ENCODE peak calls at places on chromosomes 1 and 21, in eight cellular contexts. V is esophagus muscularis mucosa, G is HCT116, Y is ovary, Z is heart left ventricle, F is endothelial cell of umbilical vein, T is transverse colon, I is IMR-90. J is an unnamed sample.

GRCh38 chr1:53860967-53861411 is 22.9 kb upstream of the NDC1 start:
- DNase-seq in V (no peak), G (peak; percentile 32), Y (no peak), Z (peak; percentile 33), F (peak; percentile 51), T (peak; percentile 24), I (peak; percentile 61), J (peak; percentile 45)

GRCh38 chr1:28577738-28578536 is 14.1 kb upstream of the RAB42 start:
- DNase-seq in V (no peak), G (no peak), Y (no peak), Z (no peak), F (no peak), T (no peak), I (no peak), J (no peak)

GRCh38 chr1:63414691-63415090 is 47.3 kb downstream of the ALG6 start:
- DNase-seq in V (no peak), G (no peak), Y (no peak), Z (no peak), F (no peak), T (no peak), I (no peak), J (no peak)

GRCh38 chr1:54353959-54354358 is 52.2 kb downstream of the SSBP3 start:
- DNase-seq in V (no peak), G (no peak), Y (no peak), Z (no peak), F (no peak), T (no peak), I (no peak), J (no peak)

GRCh38 chr1:24149854-24150227 is 6.9 kb upstream of the IL22RA1 start:
- DNase-seq in V (no peak), G (peak; percentile 48), Y (no peak), Z (peak; percentile 44), F (peak; percentile 45), T (peak; percentile 74), I (peak; percentile 69), J (no peak)

GRCh38 chr1:29933110-29933509 is 696.8 kb downstream of the PTPRU start:
- DNase-seq in V (no peak), G (no peak), Y (no peak), Z (no peak), F (no peak), T (no peak), I (no peak), J (no peak)

GRCh38 chr1:101664726-101665125 is 332.0 kb downstream of the OLFM3 start:
- DNase-seq in V (no peak), G (no peak), Y (no peak), Z (no peak), F (no peak), T (no peak), I (no peak), J (no peak)

GRCh38 chr21:42234464-42235241 is 15.7 kb downstream of the ABCG1 start:
- DNase-seq in V (no peak), G (no peak), Y (peak; percentile 73), Z (peak; percentile 73), F (peak; percentile 52), T (peak; percentile 85), I (peak; percentile 45), J (peak; percentile 79)

GRCh38 chr1:237341391-237341790 is 299.4 kb downstream of the RYR2 start:
- DNase-seq in V (no peak), G (no peak), Y (no peak), Z (no peak), F (no peak), T (no peak), I (no peak), J (no peak)

DNA sequence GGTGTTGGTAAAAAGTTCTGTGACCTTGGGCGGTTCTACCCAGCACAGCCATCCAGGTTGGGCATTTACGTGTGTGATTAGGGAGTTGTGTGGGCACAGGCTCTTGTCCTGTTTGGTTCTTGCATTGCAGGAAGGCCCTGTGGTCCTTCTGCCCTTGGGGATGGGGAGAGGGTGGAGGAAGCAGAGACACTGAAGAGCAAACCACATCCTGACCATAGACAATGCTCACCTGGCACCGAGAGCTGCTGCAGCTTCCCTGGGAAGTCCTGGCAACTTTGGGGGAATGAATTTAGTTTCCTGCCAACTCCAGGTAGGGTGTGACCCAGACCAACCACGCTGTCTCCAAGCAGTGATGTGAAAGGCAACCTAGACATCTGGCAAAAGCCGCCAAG is 25.7 kb downstream of the RNF187 start:
- DNase-seq in V (no peak), G (no peak), Y (no peak), Z (no peak), F (no peak), T (no peak), I (no peak), J (no peak)
- H3K27me3 ChIP-seq in V (no peaks in the 10 kb centered on the region), G (peaks cover 19% of the 10 kb centered on the region), Y (no peaks in the 10 kb centered on the region), Z (peaks cover 10% of the 10 kb centered on the region), F (peaks cover 19% of the 10 kb centered on the region), T (peaks cover 35% of the 10 kb centered on the region), I (peaks cover 51% of the 10 kb centered on the region), J (no peaks in the 10 kb centered on the region)

DNA sequence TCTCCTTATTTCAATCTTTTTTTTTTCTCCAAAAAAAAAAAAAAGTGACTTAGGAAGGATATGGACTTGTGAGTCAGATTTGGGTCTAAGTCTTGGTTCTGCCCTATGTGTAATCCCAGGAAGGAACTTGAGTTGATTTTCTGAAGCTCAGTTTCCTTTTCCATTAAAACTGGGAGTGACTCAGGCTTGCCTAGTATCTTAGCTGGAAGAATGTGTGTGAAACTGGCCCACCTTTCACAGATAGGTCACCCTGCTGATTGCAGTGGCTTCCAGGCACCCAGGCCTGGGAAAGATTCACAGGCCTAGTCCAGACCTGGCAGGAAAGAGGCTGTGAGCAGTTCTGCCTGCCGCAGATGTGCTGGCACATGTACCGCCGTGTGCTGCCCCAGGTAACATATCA is 218.3 kb upstream of the HOOK1 start:
- DNase-seq in V (no peak), G (no peak), Y (no peak), Z (peak; percentile 50), F (peak; percentile 98), T (no peak), I (peak; percentile 95), J (peak; percentile 57)
- TF ChIP-seq POLR2A in V (no peak), G (no peak), Y (no peak), Z (no peak), F (no peak), T (no peak), I (no peak), J (no peak)

GRCh38 chr1:67735220-67735619 is 50.2 kb downstream of the GADD45A start:
- DNase-seq in V (no peak), G (no peak), Y (no peak), Z (no peak), F (no peak), T (no peak), I (no peak), J (no peak)

GRCh38 chr1:67737875-67738274 is 52.9 kb downstream of the GADD45A start:
- DNase-seq in V (no peak), G (no peak), Y (no peak), Z (no peak), F (no peak), T (no peak), I (no peak), J (no peak)

GRCh38 chr1:67735806-67736627 is 51.0 kb downstream of the GADD45A start:
- DNase-seq in V (peak; percentile 93), G (peak; percentile 45), Y (peak; percentile 84), Z (peak; percentile 85), F (peak; percentile 98), T (peak; percentile 78), I (peak; percentile 96), J (peak; percentile 43)

GRCh38 chr1:67738401-67738800 is 53.4 kb downstream of the GADD45A start:
- DNase-seq in V (no peak), G (no peak), Y (no peak), Z (no peak), F (no peak), T (no peak), I (no peak), J (no peak)

DNA sequence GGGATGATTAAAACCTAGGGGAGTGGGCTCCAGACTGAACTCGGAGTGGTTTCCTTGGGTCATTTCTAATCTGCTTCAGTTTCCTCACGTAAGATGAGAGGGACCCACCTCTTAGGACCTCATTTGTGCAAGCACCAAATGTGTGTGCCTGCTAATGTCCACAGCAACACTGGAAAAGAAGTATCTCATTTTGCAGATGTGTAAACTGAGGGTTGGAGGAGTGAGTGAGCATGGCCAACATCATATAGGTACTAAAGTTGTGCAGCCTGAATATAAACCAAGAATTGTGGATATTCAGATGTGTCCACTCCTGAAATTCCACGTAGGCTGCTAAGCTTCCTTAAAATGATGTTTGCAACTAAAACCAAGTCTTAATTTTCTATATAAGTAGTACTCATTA is 51.7 kb downstream of the GADD45A start:
- DNase-seq in V (no peak), G (no peak), Y (no peak), Z (no peak), F (no peak), T (no peak), I (no peak), J (no peak)
- H3K4me1 ChIP-seq in V (peaks cover 67% of the 10 kb centered on the region), G (peaks cover 16% of the 10 kb centered on the region), Y (peaks cover 12% of the 10 kb centered on the region), Z (peaks cover 45% of the 10 kb centered on the region), F (peaks cover 38% of the 10 kb centered on the region), T (peaks cover 21% of the 10 kb centered on the region), I (peaks cover 18% of the 10 kb centered on the region), J (peaks cover 26% of the 10 kb centered on the region)

DNA sequence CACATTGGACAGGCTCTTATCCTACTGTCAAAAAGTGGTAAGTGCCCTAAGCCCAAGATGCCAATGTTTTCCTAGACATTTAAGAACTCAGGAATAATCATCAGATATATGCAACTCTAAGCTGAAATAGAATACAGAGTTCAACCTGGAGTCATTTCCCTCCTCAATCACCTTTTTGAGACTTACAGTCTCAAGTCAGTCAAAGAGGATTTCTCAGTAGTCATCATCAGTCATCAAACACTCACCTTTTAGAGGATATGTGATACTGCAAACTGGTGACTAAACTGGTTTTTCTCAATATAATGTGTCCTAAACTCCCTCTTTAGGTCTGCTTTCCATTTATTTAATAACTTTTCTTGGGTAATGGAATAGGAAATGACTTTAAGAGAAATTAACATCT is 145.3 kb upstream of the ADAMTS5 start:
- DNase-seq in V (no peak), G (no peak), Y (no peak), Z (no peak), F (no peak), T (no peak), I (peak; percentile 32), J (no peak)
- H3K27me3 ChIP-seq in V (no peaks in the 10 kb centered on the region), G (no peaks in the 10 kb centered on the region), Y (no peaks in the 10 kb centered on the region), Z (no peaks in the 10 kb centered on the region), F (no peaks in the 10 kb centered on the region), T (no peaks in the 10 kb centered on the region), I (no peaks in the 10 kb centered on the region), J (no peaks in the 10 kb centered on the region)

J was measured in body of pancreas.